ENCODE peak calls at places on chromosomes 3 and 15, in six cellular contexts. M, W, H, X, A and Q are unnamed samples.

GRCh38 chr3:58193682-58194407 is 16.9 kb downstream of the DNASE1L3 start:
- ATAC-seq in M (no peak), W (no peak), H (no peak), X (no peak), A (no peak), Q (no peak)

GRCh38 chr3:131444180-131444579 is 58.6 kb downstream of the MRPL3 start:
- ATAC-seq in M (no peak), W (no peak), H (no peak), X (no peak), A (no peak), Q (no peak)

GRCh38 chr3:43128458-43128857 is 22.6 kb upstream of the POMGNT2 start:
- ATAC-seq in M (no peak), W (no peak), H (no peak), X (no peak), A (no peak), Q (no peak)

GRCh38 chr15:58273104-58273503 is 134.9 kb downstream of the AQP9 start:
- ATAC-seq in M (no peak), W (no peak), H (no peak), X (no peak), A (no peak), Q (no peak)

GRCh38 chr3:69063636-69064035 is 11.5 kb upstream of the TMF1 start:
- ATAC-seq in M (no peak), W (no peak), H (peak; percentile 36), X (no peak), A (no peak), Q (no peak)

GRCh38 chr3:40397912-40398311 is 10.9 kb downstream of the ENTPD3 start:
- ATAC-seq in M (no peak), W (no peak), H (no peak), X (no peak), A (no peak), Q (no peak)

GRCh38 chr3:107942244-107942643 is 148.6 kb downstream of the CD47 start:
- ATAC-seq in M (no peak), W (peak; percentile 65), H (peak; percentile 67), X (peak; percentile 79), A (peak; percentile 95), Q (peak; percentile 82)

GRCh38 chr15:68789041-68789920 is 31.4 kb downstream of the ANP32A start:
- ATAC-seq in M (peak; percentile 25), W (no peak), H (no peak), X (no peak), A (no peak), Q (peak; percentile 22)

GRCh38 chr3:46934508-46935167 is 41.9 kb downstream of the CCDC12 start:
- ATAC-seq in M (peak; percentile 1), W (no peak), H (no peak), X (peak; percentile 76), A (peak; percentile 37), Q (peak; percentile 78)

GRCh38 chr3:48832691-48833090 is 15.0 kb downstream of the PRKAR2A start:
- ATAC-seq in M (no peak), W (no peak), H (no peak), X (no peak), A (no peak), Q (no peak)

GRCh38 chr3:180804871-180805430 is 107.5 kb upstream of the FXR1 start:
- ATAC-seq in M (peak; percentile 36), W (no peak), H (no peak), X (peak; percentile 79), A (no peak), Q (no peak)

GRCh38 chr3:155651489-155652223 is 93.2 kb downstream of the PLCH1 start:
- ATAC-seq in M (peak; percentile 45), W (no peak), H (no peak), X (no peak), A (peak; percentile 64), Q (no peak)

GRCh38 chr15:80154336-80154735 is 1.5 kb downstream of the FAH start:
- ATAC-seq in M (no peak), W (no peak), H (no peak), X (no peak), A (no peak), Q (no peak)

GRCh38 chr15:66040211-66040892 is 171.1 kb downstream of the RAB11A start:
- ATAC-seq in M (no peak), W (no peak), H (no peak), X (no peak), A (no peak), Q (no peak)

GRCh38 chr15:68340711-68341671 is 63.4 kb downstream of the FEM1B start:
- ATAC-seq in M (no peak), W (no peak), H (no peak), X (no peak), A (no peak), Q (no peak)